ENCODE peak calls at places on chromosomes 11 and 22, in eight cellular contexts. One of them, this sample, is unnamed.

GRCh38 chr22:31193092-31193491 is 19.0 kb upstream of the LIMK2 start:
- DNase-seq in SK-N-SH: no peak
- DNase-seq in H1: no peak
- DNase-seq in tibial nerve: no peak
- DNase-seq in transverse colon: no peak
- DNase-seq in A549: no peak
- DNase-seq in ovary: no peak
- DNase-seq in suprapubic skin: no peak
- DNase-seq in this sample: no peak

GRCh38 chr22:30649430-30650007 is 13.9 kb downstream of the SLC35E4 start:
- DNase-seq in transverse colon: peak; percentile 79
- DNase-seq in tibial nerve: no peak
- DNase-seq in SK-N-SH: no peak
- DNase-seq in ovary: no peak
- DNase-seq in H1: no peak
- DNase-seq in A549: no peak
- DNase-seq in suprapubic skin: no peak
- DNase-seq in this sample: no peak

GRCh38 chr11:7569044-7569443 is 55.2 kb downstream of the PPFIBP2 start:
- DNase-seq in H1: no peak
- DNase-seq in ovary: no peak
- DNase-seq in suprapubic skin: no peak
- DNase-seq in SK-N-SH: no peak
- DNase-seq in A549: no peak
- DNase-seq in transverse colon: no peak
- DNase-seq in tibial nerve: no peak
- DNase-seq in this sample: no peak

GRCh38 chr11:121372028-121372427 is 79.5 kb downstream of the SC5D start:
- DNase-seq in tibial nerve: no peak
- DNase-seq in suprapubic skin: no peak
- DNase-seq in H1: no peak
- DNase-seq in transverse colon: no peak
- DNase-seq in SK-N-SH: no peak
- DNase-seq in ovary: no peak
- DNase-seq in A549: no peak
- DNase-seq in this sample: no peak

GRCh38 chr22:21683401-21683811 is 17.6 kb downstream of the PPIL2 start:
- DNase-seq in A549: no peak
- DNase-seq in H1: no peak
- DNase-seq in ovary: no peak
- DNase-seq in transverse colon: no peak
- DNase-seq in tibial nerve: no peak
- DNase-seq in suprapubic skin: no peak
- DNase-seq in SK-N-SH: no peak
- DNase-seq in this sample: no peak

GRCh38 chr11:125305346-125305745 is 140.8 kb downstream of the PKNOX2 start:
- DNase-seq in suprapubic skin: no peak
- DNase-seq in ovary: no peak
- DNase-seq in H1: no peak
- DNase-seq in A549: no peak
- DNase-seq in tibial nerve: no peak
- DNase-seq in SK-N-SH: no peak
- DNase-seq in transverse colon: no peak
- DNase-seq in this sample: no peak

GRCh38 chr22:30228509-30229359 is 17.8 kb downstream of the LIF start:
- DNase-seq in tibial nerve: no peak
- DNase-seq in transverse colon: no peak
- DNase-seq in SK-N-SH: no peak
- DNase-seq in A549: peak; percentile 82
- DNase-seq in suprapubic skin: no peak
- DNase-seq in ovary: no peak
- DNase-seq in H1: no peak
- DNase-seq in this sample: no peak

GRCh38 chr11:68099474-68100405 is 21.4 kb downstream of the CHKA start:
- DNase-seq in ovary: peak; percentile 63
- DNase-seq in H1: no peak
- DNase-seq in A549: no peak
- DNase-seq in tibial nerve: no peak
- DNase-seq in transverse colon: peak; percentile 59
- DNase-seq in SK-N-SH: peak; percentile 57
- DNase-seq in suprapubic skin: no peak
- DNase-seq in this sample: no peak

GRCh38 chr11:66986178-66986545 is 11.1 kb downstream of the C11orf86 start:
- DNase-seq in H1: no peak
- DNase-seq in SK-N-SH: no peak
- DNase-seq in ovary: no peak
- DNase-seq in transverse colon: no peak
- DNase-seq in A549: no peak
- DNase-seq in suprapubic skin: no peak
- DNase-seq in tibial nerve: no peak
- DNase-seq in this sample: no peak

GRCh38 chr11:104653011-104653806 is 245.1 kb downstream of the CASP12 start:
- DNase-seq in A549: no peak
- DNase-seq in transverse colon: no peak
- DNase-seq in SK-N-SH: peak; percentile 17
- DNase-seq in H1: no peak
- DNase-seq in suprapubic skin: no peak
- DNase-seq in tibial nerve: no peak
- DNase-seq in ovary: no peak
- DNase-seq in this sample: no peak

GRCh38 chr11:22263613-22264012 is 70.7 kb downstream of the ANO5 start:
- DNase-seq in transverse colon: no peak
- DNase-seq in ovary: no peak
- DNase-seq in suprapubic skin: no peak
- DNase-seq in tibial nerve: no peak
- DNase-seq in A549: no peak
- DNase-seq in SK-N-SH: no peak
- DNase-seq in H1: no peak
- DNase-seq in this sample: no peak

GRCh38 chr11:3197044-3197715 is 21.4 kb downstream of the MRGPRG start:
- DNase-seq in tibial nerve: no peak
- DNase-seq in transverse colon: peak; percentile 6
- DNase-seq in A549: no peak
- DNase-seq in ovary: no peak
- DNase-seq in H1: no peak
- DNase-seq in suprapubic skin: no peak
- DNase-seq in SK-N-SH: no peak
- DNase-seq in this sample: no peak

GRCh38 chr11:112289588-112290461 is 29.2 kb upstream of the PLET1 start:
- DNase-seq in suprapubic skin: peak; percentile 90
- DNase-seq in A549: peak; percentile 46
- DNase-seq in H1: peak; percentile 94
- DNase-seq in transverse colon: peak; percentile 88
- DNase-seq in SK-N-SH: peak; percentile 97
- DNase-seq in tibial nerve: peak; percentile 65
- DNase-seq in ovary: peak; percentile 86
- DNase-seq in this sample: peak; percentile 89

GRCh38 chr11:132605794-132606570 is 926.3 kb downstream of the OPCML start:
- DNase-seq in A549: no peak
- DNase-seq in SK-N-SH: no peak
- DNase-seq in transverse colon: no peak
- DNase-seq in ovary: no peak
- DNase-seq in tibial nerve: no peak
- DNase-seq in suprapubic skin: no peak
- DNase-seq in H1: no peak
- DNase-seq in this sample: no peak

GRCh38 chr11:63719987-63720386 is 38.7 kb downstream of the RTN3 start:
- DNase-seq in transverse colon: no peak
- DNase-seq in SK-N-SH: no peak
- DNase-seq in ovary: no peak
- DNase-seq in tibial nerve: no peak
- DNase-seq in suprapubic skin: no peak
- DNase-seq in A549: no peak
- DNase-seq in H1: no peak
- DNase-seq in this sample: no peak

GRCh38 chr11:106021181-106021966 is 666 bp downstream of the MSANTD4 start:
- DNase-seq in SK-N-SH: no peak
- DNase-seq in transverse colon: no peak
- DNase-seq in H1: no peak
- DNase-seq in suprapubic skin: no peak
- DNase-seq in ovary: no peak
- DNase-seq in A549: no peak
- DNase-seq in tibial nerve: no peak
- DNase-seq in this sample: no peak

GRCh38 chr11:11451501-11452005 is 98.5 kb upstream of the CSNK2A3 start:
- DNase-seq in A549: peak; percentile 73
- DNase-seq in SK-N-SH: no peak
- DNase-seq in tibial nerve: no peak
- DNase-seq in transverse colon: no peak
- DNase-seq in H1: no peak
- DNase-seq in ovary: no peak
- DNase-seq in suprapubic skin: no peak
- DNase-seq in this sample: no peak

GRCh38 chr11:90849278-90849677 is 626.4 kb upstream of the CHORDC1 start:
- DNase-seq in transverse colon: no peak
- DNase-seq in A549: peak; percentile 8
- DNase-seq in H1: no peak
- DNase-seq in ovary: no peak
- DNase-seq in SK-N-SH: no peak
- DNase-seq in suprapubic skin: no peak
- DNase-seq in tibial nerve: no peak
- DNase-seq in this sample: no peak

GRCh38 chr22:49440931-49441330 is 386.7 kb downstream of the BRD1 start:
- DNase-seq in ovary: no peak
- DNase-seq in A549: no peak
- DNase-seq in H1: no peak
- DNase-seq in transverse colon: no peak
- DNase-seq in tibial nerve: no peak
- DNase-seq in suprapubic skin: peak; percentile 59
- DNase-seq in SK-N-SH: no peak
- DNase-seq in this sample: no peak

GRCh38 chr22:25120093-25120561 is 79.5 kb upstream of the CRYBB3 start:
- DNase-seq in transverse colon: peak; percentile 69
- DNase-seq in ovary: no peak
- DNase-seq in tibial nerve: no peak
- DNase-seq in SK-N-SH: no peak
- DNase-seq in suprapubic skin: no peak
- DNase-seq in A549: peak; percentile 49
- DNase-seq in H1: no peak
- DNase-seq in this sample: no peak

DNA sequence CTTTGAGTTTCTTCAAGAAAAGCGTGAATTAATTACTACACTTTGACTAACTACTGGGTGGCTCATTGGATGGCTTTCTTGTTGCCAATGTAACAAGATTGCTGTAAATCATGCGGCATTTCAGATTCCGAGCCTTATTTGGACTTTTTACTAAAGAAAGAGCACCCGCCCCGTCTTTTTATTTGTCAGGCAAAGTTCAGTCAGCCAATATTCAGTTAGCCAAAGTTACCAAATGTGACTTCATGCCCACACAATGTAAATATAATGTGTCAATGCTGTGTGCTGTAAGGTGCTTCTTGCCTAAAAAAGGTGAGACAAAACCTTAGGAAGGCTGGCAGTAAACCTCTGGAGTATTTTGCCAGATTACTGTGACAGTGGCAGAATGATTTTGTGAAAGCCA is 14.8 kb downstream of the FLI1 start:
- DNase-seq in ovary: no peak
- DNase-seq in tibial nerve: no peak
- DNase-seq in SK-N-SH: no peak
- DNase-seq in suprapubic skin: no peak
- DNase-seq in A549: no peak
- DNase-seq in H1: no peak
- DNase-seq in transverse colon: no peak
- DNase-seq in this sample: no peak
- H3K4me1 ChIP-seq in ovary: no peaks in the 10 kb centered on the region
- H3K4me1 ChIP-seq in tibial nerve: no peaks in the 10 kb centered on the region
- H3K4me1 ChIP-seq in SK-N-SH: peaks cover 29% of the 10 kb centered on the region
- H3K4me1 ChIP-seq in suprapubic skin: peaks cover 3% of the 10 kb centered on the region
- H3K4me1 ChIP-seq in A549: no peaks in the 10 kb centered on the region
- H3K4me1 ChIP-seq in H1: no peaks in the 10 kb centered on the region
- H3K4me1 ChIP-seq in transverse colon: peaks cover 18% of the 10 kb centered on the region
- H3K4me1 ChIP-seq in this sample: no peaks in the 10 kb centered on the region

GRCh38 chr22:17072877-17073276 is 11.9 kb upstream of the IL17RA start:
- DNase-seq in tibial nerve: no peak
- DNase-seq in A549: no peak
- DNase-seq in suprapubic skin: no peak
- DNase-seq in SK-N-SH: no peak
- DNase-seq in ovary: no peak
- DNase-seq in transverse colon: no peak
- DNase-seq in H1: no peak
- DNase-seq in this sample: no peak

GRCh38 chr22:17079572-17079971 is 5.2 kb upstream of the IL17RA start:
- DNase-seq in A549: no peak
- DNase-seq in SK-N-SH: no peak
- DNase-seq in ovary: no peak
- DNase-seq in tibial nerve: no peak
- DNase-seq in suprapubic skin: peak; percentile 53
- DNase-seq in transverse colon: no peak
- DNase-seq in H1: no peak
- DNase-seq in this sample: no peak

GRCh38 chr22:17077255-17077654 is 7.5 kb upstream of the IL17RA start:
- DNase-seq in SK-N-SH: no peak
- DNase-seq in transverse colon: no peak
- DNase-seq in tibial nerve: no peak
- DNase-seq in ovary: no peak
- DNase-seq in suprapubic skin: no peak
- DNase-seq in H1: no peak
- DNase-seq in A549: no peak
- DNase-seq in this sample: no peak

GRCh38 chr22:17074648-17075002 is 10.2 kb upstream of the IL17RA start:
- DNase-seq in ovary: no peak
- DNase-seq in transverse colon: no peak
- DNase-seq in SK-N-SH: no peak
- DNase-seq in A549: no peak
- DNase-seq in suprapubic skin: no peak
- DNase-seq in tibial nerve: no peak
- DNase-seq in H1: no peak
- DNase-seq in this sample: no peak
- TF ChIP-seq EP300 in ovary: no peak
- TF ChIP-seq EP300 in transverse colon: no peak
- TF ChIP-seq EP300 in SK-N-SH: no peak
- TF ChIP-seq EP300 in A549: no peak
- TF ChIP-seq EP300 in suprapubic skin: no peak
- TF ChIP-seq EP300 in tibial nerve: no peak
- TF ChIP-seq EP300 in H1: no peak
- TF ChIP-seq EP300 in this sample: no peak

GRCh38 chr11:57896641-57897145 is 127.0 kb upstream of the OR9Q1 start:
- DNase-seq in A549: no peak
- DNase-seq in SK-N-SH: no peak
- DNase-seq in tibial nerve: no peak
- DNase-seq in transverse colon: no peak
- DNase-seq in suprapubic skin: no peak
- DNase-seq in H1: peak; percentile 28
- DNase-seq in ovary: no peak
- DNase-seq in this sample: no peak
- H3K4me3 ChIP-seq in A549: no peak overlapping the region
- H3K4me3 ChIP-seq in SK-N-SH: no peak overlapping the region
- H3K4me3 ChIP-seq in tibial nerve: no peak overlapping the region
- H3K4me3 ChIP-seq in transverse colon: no peak overlapping the region
- H3K4me3 ChIP-seq in suprapubic skin: no peak overlapping the region
- H3K4me3 ChIP-seq in H1: no peak overlapping the region
- H3K4me3 ChIP-seq in ovary: no peak overlapping the region
- H3K4me3 ChIP-seq in this sample: no peak overlapping the region

DNA sequence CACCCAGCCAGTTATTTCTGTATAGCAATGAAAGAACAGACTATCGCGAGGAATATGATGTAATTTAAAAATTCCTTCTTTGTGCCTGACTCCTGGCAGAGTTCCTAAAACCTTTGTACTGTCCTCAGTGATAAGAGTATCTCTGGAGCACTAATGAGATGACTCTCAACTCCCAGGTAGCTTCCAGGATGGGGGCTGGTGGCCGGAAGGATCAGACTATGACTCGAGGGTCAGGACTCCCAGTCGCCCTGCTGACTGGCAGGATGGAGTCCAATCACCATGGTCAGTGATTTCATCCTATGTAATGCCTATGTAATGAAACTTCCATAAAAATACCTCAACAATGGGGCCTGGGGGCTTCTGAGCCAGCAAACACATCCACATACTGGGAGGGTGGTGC is 135.1 kb downstream of the SHANK2 start:
- DNase-seq in ovary: no peak
- DNase-seq in transverse colon: no peak
- DNase-seq in H1: no peak
- DNase-seq in tibial nerve: no peak
- DNase-seq in A549: peak; percentile 29
- DNase-seq in SK-N-SH: no peak
- DNase-seq in suprapubic skin: no peak
- DNase-seq in this sample: no peak
- H3K4me1 ChIP-seq in ovary: no peaks in the 10 kb centered on the region
- H3K4me1 ChIP-seq in transverse colon: no peaks in the 10 kb centered on the region
- H3K4me1 ChIP-seq in H1: peaks cover 5% of the 10 kb centered on the region
- H3K4me1 ChIP-seq in tibial nerve: no peaks in the 10 kb centered on the region
- H3K4me1 ChIP-seq in A549: peaks cover 16% of the 10 kb centered on the region
- H3K4me1 ChIP-seq in SK-N-SH: no peaks in the 10 kb centered on the region
- H3K4me1 ChIP-seq in suprapubic skin: no peaks in the 10 kb centered on the region
- H3K4me1 ChIP-seq in this sample: no peaks in the 10 kb centered on the region

This sample was measured in sigmoid colon.